ENCODE peak calls at places on chromosome 20, in five cellular contexts. T is NCI-H774; R is activated CD4-positive, alpha-beta T cell treated with anti-CD3 and anti-CD28 coated beads, Interleukin-2, amount 50 U/mL, for 24 hours; X is AG10803; Z is aorta. D is an unnamed sample.

GRCh38 chr20:8194721-8195120 is 62.7 kb downstream of the PLCB1 start:
- DNase-seq in Z (no peak), T (no peak), R (no peak), X (peak), D (peak)

GRCh38 chr20:40497781-40498691 is 191.0 kb downstream of the MAFB start:
- DNase-seq in X (peak), Z (peak), T (no peak), R (no peak), D (peak)

GRCh38 chr20:14612389-14612788 is 275.0 kb upstream of the FLRT3 start:
- DNase-seq in Z (no peak), R (no peak), T (no peak), X (peak), D (peak)

GRCh38 chr20:63544958-63545516 is 2.5 kb downstream of the SRMS start:
- DNase-seq in Z (no peak), R (no peak), X (no peak), T (no peak), D (no peak)

GRCh38 chr20:17334866-17335412 is 108.1 kb downstream of the PCSK2 start:
- DNase-seq in R (no peak), X (peak), T (no peak), Z (no peak), D (no peak)

GRCh38 chr20:48682529-48683385 is 145.0 kb downstream of the PREX1 start:
- DNase-seq in X (peak), Z (peak), R (no peak), T (peak), D (peak)

GRCh38 chr20:50554694-50555579 is 44.8 kb downstream of the PTPN1 start:
- DNase-seq in X (no peak), R (no peak), Z (no peak), T (no peak), D (no peak)

GRCh38 chr20:33450867-33451266 is 7.3 kb upstream of the SNTA1 start:
- DNase-seq in Z (no peak), X (peak), T (no peak), R (no peak), D (peak)

GRCh38 chr20:17896771-17897369 is 71.7 kb downstream of the SNX5 start:
- DNase-seq in T (no peak), Z (no peak), R (no peak), X (no peak), D (peak)

GRCh38 chr20:54539521-54540046 is 64.2 kb downstream of the DOK5 start:
- DNase-seq in T (no peak), X (no peak), Z (no peak), R (no peak), D (no peak)

GRCh38 chr20:58219342-58219700 is 9.1 kb downstream of the ANKRD60 start:
- DNase-seq in T (no peak), Z (no peak), R (no peak), X (peak), D (peak)

GRCh38 chr20:14536738-14537137 is 199.3 kb upstream of the FLRT3 start:
- DNase-seq in R (no peak), X (no peak), T (no peak), Z (no peak), D (no peak)

GRCh38 chr20:49915380-49916145 is at the start of gene SPATA2:
- DNase-seq in Z (peak), X (peak), R (peak), T (peak), D (peak)

GRCh38 chr20:46939566-46939965 is 44.9 kb downstream of the EYA2 start:
- DNase-seq in Z (no peak), X (no peak), R (no peak), T (no peak), D (no peak)

GRCh38 chr20:35901678-35902544 is 52.4 kb downstream of the SCAND1 start:
- DNase-seq in T (no peak), R (no peak), Z (no peak), X (peak), D (peak)

GRCh38 chr20:22346716-22347115 is 237.7 kb downstream of the FOXA2 start:
- DNase-seq in X (no peak), T (no peak), Z (no peak), R (no peak), D (no peak)

GRCh38 chr20:53982624-53983023 is 87.8 kb downstream of the BCAS1 start:
- DNase-seq in X (no peak), T (no peak), R (no peak), Z (no peak), D (no peak)

GRCh38 chr20:34948030-34948429 is 7.6 kb downstream of the GSS start:
- DNase-seq in T (no peak), Z (no peak), R (no peak), X (peak), D (peak)

GRCh38 chr20:24444531-24445190 is 24.8 kb upstream of the SYNDIG1 start:
- DNase-seq in T (no peak), Z (no peak), R (no peak), X (no peak), D (no peak)

GRCh38 chr20:36550797-36551299 is 9.5 kb downstream of the MYL9 start:
- DNase-seq in Z (peak), T (no peak), X (no peak), R (no peak), D (peak)

GRCh38 chr20:38094373-38094775 is 60.8 kb downstream of the RPRD1B start:
- DNase-seq in X (peak), T (no peak), R (no peak), Z (no peak), D (peak)

GRCh38 chr20:46592580-46593362 is 42.3 kb upstream of the OCSTAMP start:
- DNase-seq in T (no peak), Z (no peak), R (no peak), X (no peak), D (peak)

GRCh38 chr20:9052136-9052535 is 16.8 kb upstream of the PLCB4 start:
- DNase-seq in Z (no peak), T (no peak), X (no peak), R (no peak), D (no peak)